ENCODE peak calls at places on chromosomes 3 and 15, in eight cellular contexts. One of them, this sample, is unnamed.

GRCh38 chr15:75149911-75150709 is 51.6 kb upstream of the C15orf39 start:
- DNase-seq in H54: no peak
- DNase-seq in IMR-90: peak; percentile 38
- DNase-seq in heart left ventricle: no peak
- DNase-seq in HCT116: peak; percentile 22
- DNase-seq in body of pancreas: no peak
- DNase-seq in uterus: no peak
- DNase-seq in GM12891: no peak
- DNase-seq in this sample: peak; percentile 79

GRCh38 chr15:77515613-77516012 is 94.9 kb downstream of the HMG20A start:
- DNase-seq in H54: no peak
- DNase-seq in IMR-90: no peak
- DNase-seq in heart left ventricle: no peak
- DNase-seq in HCT116: no peak
- DNase-seq in body of pancreas: no peak
- DNase-seq in uterus: no peak
- DNase-seq in GM12891: no peak
- DNase-seq in this sample: no peak

GRCh38 chr3:184315871-184316661 is 1.7 kb downstream of the EIF4G1 start:
- DNase-seq in H54: no peak
- DNase-seq in IMR-90: peak; percentile 23
- DNase-seq in heart left ventricle: no peak
- DNase-seq in HCT116: no peak
- DNase-seq in body of pancreas: no peak
- DNase-seq in uterus: no peak
- DNase-seq in GM12891: no peak
- DNase-seq in this sample: no peak

GRCh38 chr3:197504239-197505191 is 51.3 kb downstream of the BDH1 start:
- DNase-seq in H54: no peak
- DNase-seq in IMR-90: no peak
- DNase-seq in heart left ventricle: no peak
- DNase-seq in HCT116: no peak
- DNase-seq in body of pancreas: no peak
- DNase-seq in uterus: no peak
- DNase-seq in GM12891: no peak
- DNase-seq in this sample: no peak

GRCh38 chr3:31755911-31756658 is 223.4 kb downstream of the STT3B start:
- DNase-seq in H54: no peak
- DNase-seq in IMR-90: no peak
- DNase-seq in heart left ventricle: no peak
- DNase-seq in HCT116: no peak
- DNase-seq in body of pancreas: no peak
- DNase-seq in uterus: no peak
- DNase-seq in GM12891: no peak
- DNase-seq in this sample: no peak

GRCh38 chr3:193773266-193774183 is 180.5 kb downstream of the OPA1 start:
- DNase-seq in H54: no peak
- DNase-seq in IMR-90: no peak
- DNase-seq in heart left ventricle: no peak
- DNase-seq in HCT116: no peak
- DNase-seq in body of pancreas: no peak
- DNase-seq in uterus: no peak
- DNase-seq in GM12891: no peak
- DNase-seq in this sample: no peak

GRCh38 chr3:175342196-175342595 is 483.1 kb downstream of the NAALADL2 start:
- DNase-seq in H54: no peak
- DNase-seq in IMR-90: peak; percentile 15
- DNase-seq in heart left ventricle: no peak
- DNase-seq in HCT116: no peak
- DNase-seq in body of pancreas: no peak
- DNase-seq in uterus: no peak
- DNase-seq in GM12891: no peak
- DNase-seq in this sample: no peak

GRCh38 chr15:58487041-58487723 is 55.4 kb downstream of the LIPC start:
- DNase-seq in H54: no peak
- DNase-seq in IMR-90: no peak
- DNase-seq in heart left ventricle: no peak
- DNase-seq in HCT116: no peak
- DNase-seq in body of pancreas: no peak
- DNase-seq in uterus: no peak
- DNase-seq in GM12891: no peak
- DNase-seq in this sample: no peak

GRCh38 chr3:122982202-122983185 is 45.1 kb downstream of the SEMA5B start:
- DNase-seq in H54: no peak
- DNase-seq in IMR-90: no peak
- DNase-seq in heart left ventricle: peak; percentile 56
- DNase-seq in HCT116: no peak
- DNase-seq in body of pancreas: no peak
- DNase-seq in uterus: peak; percentile 53
- DNase-seq in GM12891: no peak
- DNase-seq in this sample: no peak

GRCh38 chr3:87350367-87351199 is 74.2 kb upstream of the POU1F1 start:
- DNase-seq in H54: no peak
- DNase-seq in IMR-90: peak; percentile 47
- DNase-seq in heart left ventricle: no peak
- DNase-seq in HCT116: peak; percentile 38
- DNase-seq in body of pancreas: peak; percentile 39
- DNase-seq in uterus: no peak
- DNase-seq in GM12891: peak; percentile 11
- DNase-seq in this sample: peak; percentile 66

GRCh38 chr15:42919308-42919707 is 1.3 kb downstream of the TTBK2 start:
- DNase-seq in H54: no peak
- DNase-seq in IMR-90: peak; percentile 6
- DNase-seq in heart left ventricle: no peak
- DNase-seq in HCT116: no peak
- DNase-seq in body of pancreas: no peak
- DNase-seq in uterus: no peak
- DNase-seq in GM12891: no peak
- DNase-seq in this sample: no peak

GRCh38 chr15:42918047-42918446 is 2.5 kb downstream of the TTBK2 start:
- DNase-seq in H54: no peak
- DNase-seq in IMR-90: no peak
- DNase-seq in heart left ventricle: no peak
- DNase-seq in HCT116: no peak
- DNase-seq in body of pancreas: no peak
- DNase-seq in uterus: no peak
- DNase-seq in GM12891: no peak
- DNase-seq in this sample: no peak

GRCh38 chr15:42919794-42920280 is 741 bp downstream of the TTBK2 start:
- DNase-seq in H54: no peak
- DNase-seq in IMR-90: peak; percentile 25
- DNase-seq in heart left ventricle: no peak
- DNase-seq in HCT116: no peak
- DNase-seq in body of pancreas: peak; percentile 26
- DNase-seq in uterus: no peak
- DNase-seq in GM12891: no peak
- DNase-seq in this sample: no peak

GRCh38 chr15:42921049-42921731 is 612 bp upstream of the TTBK2 start:
- DNase-seq in H54: no peak
- DNase-seq in IMR-90: peak; percentile 8
- DNase-seq in heart left ventricle: peak; percentile 10
- DNase-seq in HCT116: no peak
- DNase-seq in body of pancreas: peak; percentile 19
- DNase-seq in uterus: no peak
- DNase-seq in GM12891: no peak
- DNase-seq in this sample: no peak

GRCh38 chr15:42920281-42921048 is at the start of gene TTBK2:
- DNase-seq in H54: peak; percentile 83
- DNase-seq in IMR-90: peak; percentile 99
- DNase-seq in heart left ventricle: peak; percentile 99
- DNase-seq in HCT116: peak; percentile 98
- DNase-seq in body of pancreas: peak; percentile 99
- DNase-seq in uterus: peak; percentile 99
- DNase-seq in GM12891: peak; percentile 67
- DNase-seq in this sample: peak; percentile 97
- TF ChIP-seq POLR2A in H54: peak; percentile 75
- TF ChIP-seq POLR2A in IMR-90: no peak
- TF ChIP-seq POLR2A in heart left ventricle: peak; percentile 62
- TF ChIP-seq POLR2A in HCT116: peak; percentile 30
- TF ChIP-seq POLR2A in body of pancreas: peak; percentile 90
- TF ChIP-seq POLR2A in uterus: peak; percentile 26
- TF ChIP-seq POLR2A in GM12891: no peak
- TF ChIP-seq POLR2A in this sample: peak; percentile 58

GRCh38 chr3:9749663-9750555 is at the start of gene OGG1:
- DNase-seq in H54: peak; percentile 96
- DNase-seq in IMR-90: peak; percentile 98
- DNase-seq in heart left ventricle: peak; percentile 98
- DNase-seq in HCT116: peak; percentile 96
- DNase-seq in body of pancreas: peak; percentile 98
- DNase-seq in uterus: peak; percentile 98
- DNase-seq in GM12891: peak; percentile 98
- DNase-seq in this sample: peak; percentile 98
- TF ChIP-seq POLR2A in H54: peak; percentile 55
- TF ChIP-seq POLR2A in IMR-90: peak; percentile 27
- TF ChIP-seq POLR2A in heart left ventricle: no peak
- TF ChIP-seq POLR2A in HCT116: peak; percentile 45
- TF ChIP-seq POLR2A in body of pancreas: peak; percentile 77
- TF ChIP-seq POLR2A in uterus: peak; percentile 48
- TF ChIP-seq POLR2A in GM12891: no peak
- TF ChIP-seq POLR2A in this sample: peak; percentile 50

GRCh38 chr3:188157971-188158370 is 4.0 kb downstream of the LPP start:
- DNase-seq in H54: no peak
- DNase-seq in IMR-90: no peak
- DNase-seq in heart left ventricle: no peak
- DNase-seq in HCT116: no peak
- DNase-seq in body of pancreas: no peak
- DNase-seq in uterus: no peak
- DNase-seq in GM12891: no peak
- DNase-seq in this sample: no peak
- TF ChIP-seq POLR2A in H54: no peak
- TF ChIP-seq POLR2A in IMR-90: no peak
- TF ChIP-seq POLR2A in heart left ventricle: no peak
- TF ChIP-seq POLR2A in HCT116: no peak
- TF ChIP-seq POLR2A in body of pancreas: no peak
- TF ChIP-seq POLR2A in uterus: no peak
- TF ChIP-seq POLR2A in GM12891: no peak
- TF ChIP-seq POLR2A in this sample: no peak

GRCh38 chr15:48877630-48878595 is at the start of gene EID1:
- DNase-seq in H54: peak; percentile 37
- DNase-seq in IMR-90: peak; percentile 95
- DNase-seq in heart left ventricle: peak; percentile 91
- DNase-seq in HCT116: peak; percentile 85
- DNase-seq in body of pancreas: peak; percentile 94
- DNase-seq in uterus: peak; percentile 96
- DNase-seq in GM12891: peak; percentile 72
- DNase-seq in this sample: peak; percentile 54
- TF ChIP-seq POLR2A in H54: peak; percentile 86
- TF ChIP-seq POLR2A in IMR-90: peak; percentile 55
- TF ChIP-seq POLR2A in heart left ventricle: no peak
- TF ChIP-seq POLR2A in HCT116: peak; percentile 94
- TF ChIP-seq POLR2A in body of pancreas: peak; percentile 76
- TF ChIP-seq POLR2A in uterus: peak; percentile 70
- TF ChIP-seq POLR2A in GM12891: peak; percentile 90
- TF ChIP-seq POLR2A in this sample: peak; percentile 71

DNA sequence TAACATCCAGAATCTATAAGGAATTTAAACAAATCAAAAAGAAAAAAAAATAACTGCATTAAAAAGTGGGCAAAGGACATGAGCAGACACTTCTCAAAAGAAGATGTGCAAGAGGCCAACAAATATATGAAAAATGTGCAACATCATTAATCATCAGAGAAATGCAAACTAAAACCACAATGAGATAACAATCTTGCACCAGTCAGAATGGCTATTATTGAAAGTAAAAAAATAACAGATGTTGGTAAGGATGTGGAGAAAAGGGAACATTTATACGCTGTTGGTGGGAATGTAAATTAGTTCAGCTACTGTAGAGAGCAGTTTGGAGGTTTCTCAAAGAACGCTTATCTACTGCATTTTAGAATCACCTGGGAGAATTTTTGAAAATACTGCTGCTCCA is 186.1 kb downstream of the OTOL1 start:
- DNase-seq in H54: no peak
- DNase-seq in IMR-90: no peak
- DNase-seq in heart left ventricle: no peak
- DNase-seq in HCT116: no peak
- DNase-seq in body of pancreas: no peak
- DNase-seq in uterus: no peak
- DNase-seq in GM12891: no peak
- DNase-seq in this sample: no peak
- TF ChIP-seq POLR2A in H54: no peak
- TF ChIP-seq POLR2A in IMR-90: no peak
- TF ChIP-seq POLR2A in heart left ventricle: no peak
- TF ChIP-seq POLR2A in HCT116: no peak
- TF ChIP-seq POLR2A in body of pancreas: no peak
- TF ChIP-seq POLR2A in uterus: no peak
- TF ChIP-seq POLR2A in GM12891: no peak
- TF ChIP-seq POLR2A in this sample: no peak

GRCh38 chr3:48465237-48465530 is 18.6 kb downstream of the ATRIP start:
- DNase-seq in H54: no peak
- DNase-seq in IMR-90: no peak
- DNase-seq in heart left ventricle: no peak
- DNase-seq in HCT116: no peak
- DNase-seq in body of pancreas: no peak
- DNase-seq in uterus: no peak
- DNase-seq in GM12891: no peak
- DNase-seq in this sample: no peak
- TF ChIP-seq POLR2A in H54: no peak
- TF ChIP-seq POLR2A in IMR-90: no peak
- TF ChIP-seq POLR2A in heart left ventricle: no peak
- TF ChIP-seq POLR2A in HCT116: no peak
- TF ChIP-seq POLR2A in body of pancreas: no peak
- TF ChIP-seq POLR2A in uterus: no peak
- TF ChIP-seq POLR2A in GM12891: no peak
- TF ChIP-seq POLR2A in this sample: no peak

GRCh38 chr15:63277893-63278505 is 594 bp downstream of the APH1B start:
- DNase-seq in H54: no peak
- DNase-seq in IMR-90: no peak
- DNase-seq in heart left ventricle: no peak
- DNase-seq in HCT116: no peak
- DNase-seq in body of pancreas: no peak
- DNase-seq in uterus: peak; percentile 21
- DNase-seq in GM12891: no peak
- DNase-seq in this sample: peak; percentile 15

GRCh38 chr15:63274427-63274826 is 3.0 kb upstream of the APH1B start:
- DNase-seq in H54: no peak
- DNase-seq in IMR-90: no peak
- DNase-seq in heart left ventricle: no peak
- DNase-seq in HCT116: no peak
- DNase-seq in body of pancreas: no peak
- DNase-seq in uterus: no peak
- DNase-seq in GM12891: no peak
- DNase-seq in this sample: no peak

GRCh38 chr15:63283126-63283525 is 5.7 kb downstream of the APH1B start:
- DNase-seq in H54: no peak
- DNase-seq in IMR-90: no peak
- DNase-seq in heart left ventricle: no peak
- DNase-seq in HCT116: no peak
- DNase-seq in body of pancreas: no peak
- DNase-seq in uterus: no peak
- DNase-seq in GM12891: no peak
- DNase-seq in this sample: no peak

GRCh38 chr15:63276342-63277043 is 912 bp upstream of the APH1B start:
- DNase-seq in H54: no peak
- DNase-seq in IMR-90: peak; percentile 12
- DNase-seq in heart left ventricle: no peak
- DNase-seq in HCT116: no peak
- DNase-seq in body of pancreas: no peak
- DNase-seq in uterus: no peak
- DNase-seq in GM12891: no peak
- DNase-seq in this sample: no peak

GRCh38 chr15:63277044-63277892 is at the start of gene APH1B:
- DNase-seq in H54: peak; percentile 50
- DNase-seq in IMR-90: peak; percentile 48
- DNase-seq in heart left ventricle: peak; percentile 87
- DNase-seq in HCT116: no peak
- DNase-seq in body of pancreas: peak; percentile 88
- DNase-seq in uterus: peak; percentile 88
- DNase-seq in GM12891: peak; percentile 59
- DNase-seq in this sample: peak; percentile 69
- TF ChIP-seq POLR2A in H54: peak; percentile 83
- TF ChIP-seq POLR2A in IMR-90: no peak
- TF ChIP-seq POLR2A in heart left ventricle: no peak
- TF ChIP-seq POLR2A in HCT116: peak; percentile 35
- TF ChIP-seq POLR2A in body of pancreas: peak; percentile 76
- TF ChIP-seq POLR2A in uterus: peak; percentile 71
- TF ChIP-seq POLR2A in GM12891: peak; percentile 33
- TF ChIP-seq POLR2A in this sample: peak; percentile 95

GRCh38 chr15:31327674-31328424 is 1.2 kb downstream of the KLF13 start:
- DNase-seq in H54: peak; percentile 54
- DNase-seq in IMR-90: peak; percentile 19
- DNase-seq in heart left ventricle: peak; percentile 79
- DNase-seq in HCT116: no peak
- DNase-seq in body of pancreas: peak; percentile 74
- DNase-seq in uterus: peak; percentile 42
- DNase-seq in GM12891: no peak
- DNase-seq in this sample: peak; percentile 38
- TF ChIP-seq POLR2A in H54: no peak
- TF ChIP-seq POLR2A in IMR-90: peak; percentile 52
- TF ChIP-seq POLR2A in heart left ventricle: no peak
- TF ChIP-seq POLR2A in HCT116: no peak
- TF ChIP-seq POLR2A in body of pancreas: peak; percentile 72
- TF ChIP-seq POLR2A in uterus: peak; percentile 21
- TF ChIP-seq POLR2A in GM12891: no peak
- TF ChIP-seq POLR2A in this sample: no peak

This sample was measured in A549.